ENCODE peak calls at places on chromosomes 7 and 10, in seven cellular contexts. One of them, this sample, is unnamed. For H3K27me3, the result is how much of the 10 kb centered on the place peaks cover.

GRCh38 chr10:17227367-17228080 is 517 bp upstream of the VIM start:
- DNase-seq in neural progenitor cell: no peak
- DNase-seq in lung: no peak
- DNase-seq in ovary: no peak
- DNase-seq in H1: no peak
- DNase-seq in psoas muscle: no peak
- DNase-seq in kidney epithelial cell: no peak
- DNase-seq in this sample: no peak

GRCh38 chr10:100282907-100283306 is 3.6 kb downstream of the BLOC1S2 start:
- DNase-seq in neural progenitor cell: no peak
- DNase-seq in lung: no peak
- DNase-seq in ovary: no peak
- DNase-seq in H1: no peak
- DNase-seq in psoas muscle: no peak
- DNase-seq in kidney epithelial cell: no peak
- DNase-seq in this sample: no peak

GRCh38 chr7:1846331-1847065 is 176.4 kb downstream of the ELFN1 start:
- DNase-seq in neural progenitor cell: no peak
- DNase-seq in lung: no peak
- DNase-seq in ovary: no peak
- DNase-seq in H1: no peak
- DNase-seq in psoas muscle: peak
- DNase-seq in kidney epithelial cell: no peak
- DNase-seq in this sample: no peak

GRCh38 chr7:158664406-158664805 is 40.2 kb downstream of the NCAPG2 start:
- DNase-seq in neural progenitor cell: no peak
- DNase-seq in lung: no peak
- DNase-seq in ovary: no peak
- DNase-seq in H1: no peak
- DNase-seq in psoas muscle: no peak
- DNase-seq in kidney epithelial cell: no peak
- DNase-seq in this sample: no peak

GRCh38 chr10:50615654-50616053 is 8.1 kb downstream of the SGMS1 start:
- DNase-seq in neural progenitor cell: no peak
- DNase-seq in lung: no peak
- DNase-seq in ovary: no peak
- DNase-seq in H1: no peak
- DNase-seq in psoas muscle: no peak
- DNase-seq in kidney epithelial cell: no peak
- DNase-seq in this sample: no peak

GRCh38 chr10:120805014-120805805 is 46.0 kb upstream of the WDR11 start:
- DNase-seq in neural progenitor cell: no peak
- DNase-seq in lung: no peak
- DNase-seq in ovary: no peak
- DNase-seq in H1: no peak
- DNase-seq in psoas muscle: no peak
- DNase-seq in kidney epithelial cell: no peak
- DNase-seq in this sample: no peak

GRCh38 chr7:73879977-73880681 is 19.2 kb downstream of the TMEM270 start:
- DNase-seq in neural progenitor cell: no peak
- DNase-seq in lung: peak
- DNase-seq in ovary: no peak
- DNase-seq in H1: no peak
- DNase-seq in psoas muscle: peak
- DNase-seq in kidney epithelial cell: no peak
- DNase-seq in this sample: peak

GRCh38 chr10:97543025-97543546 is 29.5 kb upstream of the ANKRD2 start:
- DNase-seq in neural progenitor cell: no peak
- DNase-seq in lung: peak
- DNase-seq in ovary: peak
- DNase-seq in H1: no peak
- DNase-seq in psoas muscle: peak
- DNase-seq in kidney epithelial cell: peak
- DNase-seq in this sample: no peak

GRCh38 chr7:143375298-143376034 is 5.7 kb upstream of the ZYX start:
- DNase-seq in neural progenitor cell: no peak
- DNase-seq in lung: no peak
- DNase-seq in ovary: no peak
- DNase-seq in H1: no peak
- DNase-seq in psoas muscle: no peak
- DNase-seq in kidney epithelial cell: no peak
- DNase-seq in this sample: no peak

GRCh38 chr7:143373255-143373794 is 7.8 kb upstream of the ZYX start:
- DNase-seq in neural progenitor cell: no peak
- DNase-seq in lung: no peak
- DNase-seq in ovary: no peak
- DNase-seq in H1: no peak
- DNase-seq in psoas muscle: no peak
- DNase-seq in kidney epithelial cell: no peak
- DNase-seq in this sample: peak

GRCh38 chr7:143374556-143374955 is 6.6 kb upstream of the ZYX start:
- DNase-seq in neural progenitor cell: no peak
- DNase-seq in lung: no peak
- DNase-seq in ovary: no peak
- DNase-seq in H1: no peak
- DNase-seq in psoas muscle: no peak
- DNase-seq in kidney epithelial cell: no peak
- DNase-seq in this sample: no peak

GRCh38 chr7:143369678-143370651 is 7.5 kb upstream of the FAM131B start:
- DNase-seq in neural progenitor cell: peak
- DNase-seq in lung: no peak
- DNase-seq in ovary: no peak
- DNase-seq in H1: peak
- DNase-seq in psoas muscle: no peak
- DNase-seq in kidney epithelial cell: no peak
- DNase-seq in this sample: peak

GRCh38 chr7:143372070-143372469 is 9.1 kb upstream of the ZYX start:
- DNase-seq in neural progenitor cell: no peak
- DNase-seq in lung: no peak
- DNase-seq in ovary: no peak
- DNase-seq in H1: no peak
- DNase-seq in psoas muscle: peak
- DNase-seq in kidney epithelial cell: no peak
- DNase-seq in this sample: peak
- TF ChIP-seq CTCF in neural progenitor cell: no peak
- TF ChIP-seq CTCF in lung: no peak
- TF ChIP-seq CTCF in ovary: no peak
- TF ChIP-seq CTCF in H1: no peak
- TF ChIP-seq CTCF in psoas muscle: no peak
- TF ChIP-seq CTCF in kidney epithelial cell: no peak
- TF ChIP-seq CTCF in this sample: no peak

DNA sequence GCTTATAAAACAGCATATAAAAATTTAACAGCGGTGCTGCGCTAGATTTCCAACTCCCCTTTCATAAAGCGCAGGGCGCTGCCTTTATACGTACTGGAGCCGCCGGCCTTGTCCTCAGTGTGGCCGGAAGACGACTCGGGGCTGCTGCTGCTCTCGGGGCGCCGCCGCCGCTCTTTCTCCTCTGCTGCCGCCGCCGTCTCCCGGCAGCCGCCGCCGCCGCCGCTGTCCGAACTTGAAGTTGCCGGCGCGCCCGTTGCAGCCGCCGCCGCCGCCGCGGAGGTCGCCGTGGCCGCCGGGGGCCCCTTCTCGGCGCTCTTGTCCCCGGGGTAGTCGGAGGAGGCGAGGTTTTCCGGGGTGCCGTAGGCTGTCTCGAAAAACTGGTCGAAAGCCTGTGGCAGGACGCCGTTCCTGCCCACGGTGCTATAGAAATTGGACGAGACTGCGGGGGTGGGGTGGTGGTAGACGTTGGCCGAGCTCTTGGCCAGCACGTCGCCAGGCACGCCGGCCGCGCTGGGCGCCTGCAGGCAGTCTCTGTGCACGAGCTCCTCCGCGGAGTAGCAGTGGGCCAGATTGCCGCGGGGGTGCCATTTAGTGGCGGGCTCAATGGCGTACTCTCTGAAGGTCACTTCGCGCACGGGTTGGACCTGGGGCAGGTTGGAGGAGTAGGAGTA is 555 bp downstream of the HOXA11 start:
- DNase-seq in neural progenitor cell: peak
- DNase-seq in lung: no peak
- DNase-seq in ovary: peak
- DNase-seq in H1: no peak
- DNase-seq in psoas muscle: peak
- DNase-seq in kidney epithelial cell: no peak
- DNase-seq in this sample: peak
- H3K4me3 ChIP-seq in neural progenitor cell: no peak
- H3K4me3 ChIP-seq in lung: no peak
- H3K4me3 ChIP-seq in ovary: peak
- H3K4me3 ChIP-seq in H1: no peak
- H3K4me3 ChIP-seq in psoas muscle: peak
- H3K4me3 ChIP-seq in kidney epithelial cell: peak
- H3K4me3 ChIP-seq in this sample: peak

GRCh38 chr10:117534321-117535044 is 8.1 kb upstream of the EMX2 start:
- DNase-seq in neural progenitor cell: peak
- DNase-seq in lung: no peak
- DNase-seq in ovary: no peak
- DNase-seq in H1: no peak
- DNase-seq in psoas muscle: no peak
- DNase-seq in kidney epithelial cell: no peak
- DNase-seq in this sample: peak
- H3K27me3 ChIP-seq in neural progenitor cell: half or more
- H3K27me3 ChIP-seq in lung: under half
- H3K27me3 ChIP-seq in ovary: under half
- H3K27me3 ChIP-seq in H1: half or more
- H3K27me3 ChIP-seq in psoas muscle: under half
- H3K27me3 ChIP-seq in kidney epithelial cell: under half
- H3K27me3 ChIP-seq in this sample: under half

DNA sequence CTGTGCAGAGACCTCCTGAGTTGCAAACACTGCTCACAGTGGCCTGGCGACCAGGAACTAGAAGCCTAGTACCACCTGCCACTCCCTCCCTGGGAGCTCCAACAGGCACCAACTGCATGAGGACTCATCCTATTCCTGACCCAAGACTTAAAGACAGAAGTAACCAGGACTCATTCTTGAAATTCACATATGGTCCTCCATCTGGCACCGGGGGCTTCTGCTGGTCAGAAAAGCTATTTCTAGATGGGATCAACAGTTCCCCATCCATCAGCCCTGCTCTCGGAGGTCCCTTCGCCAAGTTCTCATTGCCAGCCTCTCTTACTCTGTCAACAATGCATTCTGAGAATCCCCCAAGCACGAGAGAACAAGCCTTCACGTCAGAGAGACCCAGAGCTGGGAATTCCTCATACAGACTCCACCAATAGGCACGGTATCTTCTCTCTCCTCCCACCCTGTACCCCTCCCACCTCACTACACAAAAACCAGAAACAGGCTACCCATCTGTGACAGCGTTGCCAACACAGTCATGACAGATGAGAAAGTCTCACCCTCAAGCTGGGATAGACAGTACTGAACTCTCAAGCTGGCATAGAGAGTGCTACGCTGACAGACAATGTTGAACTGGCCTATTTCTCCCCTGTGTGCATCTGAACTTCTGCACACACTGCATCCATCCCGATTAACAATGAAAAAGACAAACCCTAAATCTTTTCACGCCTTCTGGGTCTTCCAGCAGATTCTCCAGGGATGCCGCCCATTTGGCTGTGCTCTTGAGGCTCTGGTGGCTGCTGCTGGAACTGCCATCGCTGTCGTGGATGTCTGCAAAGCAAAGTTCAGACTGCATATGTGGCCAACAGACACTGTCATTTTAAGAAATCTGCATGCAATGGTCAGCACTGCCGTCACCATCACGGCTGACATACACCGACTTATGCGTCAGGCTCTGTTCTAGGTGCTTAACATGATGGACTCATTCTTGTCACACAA is 15.6 kb downstream of the RGS10 start:
- DNase-seq in neural progenitor cell: no peak
- DNase-seq in lung: no peak
- DNase-seq in ovary: no peak
- DNase-seq in H1: no peak
- DNase-seq in psoas muscle: no peak
- DNase-seq in kidney epithelial cell: no peak
- DNase-seq in this sample: no peak
- TF ChIP-seq CTCF in neural progenitor cell: peak
- TF ChIP-seq CTCF in lung: no peak
- TF ChIP-seq CTCF in ovary: no peak
- TF ChIP-seq CTCF in H1: peak
- TF ChIP-seq CTCF in psoas muscle: no peak
- TF ChIP-seq CTCF in kidney epithelial cell: peak
- TF ChIP-seq CTCF in this sample: peak

DNA sequence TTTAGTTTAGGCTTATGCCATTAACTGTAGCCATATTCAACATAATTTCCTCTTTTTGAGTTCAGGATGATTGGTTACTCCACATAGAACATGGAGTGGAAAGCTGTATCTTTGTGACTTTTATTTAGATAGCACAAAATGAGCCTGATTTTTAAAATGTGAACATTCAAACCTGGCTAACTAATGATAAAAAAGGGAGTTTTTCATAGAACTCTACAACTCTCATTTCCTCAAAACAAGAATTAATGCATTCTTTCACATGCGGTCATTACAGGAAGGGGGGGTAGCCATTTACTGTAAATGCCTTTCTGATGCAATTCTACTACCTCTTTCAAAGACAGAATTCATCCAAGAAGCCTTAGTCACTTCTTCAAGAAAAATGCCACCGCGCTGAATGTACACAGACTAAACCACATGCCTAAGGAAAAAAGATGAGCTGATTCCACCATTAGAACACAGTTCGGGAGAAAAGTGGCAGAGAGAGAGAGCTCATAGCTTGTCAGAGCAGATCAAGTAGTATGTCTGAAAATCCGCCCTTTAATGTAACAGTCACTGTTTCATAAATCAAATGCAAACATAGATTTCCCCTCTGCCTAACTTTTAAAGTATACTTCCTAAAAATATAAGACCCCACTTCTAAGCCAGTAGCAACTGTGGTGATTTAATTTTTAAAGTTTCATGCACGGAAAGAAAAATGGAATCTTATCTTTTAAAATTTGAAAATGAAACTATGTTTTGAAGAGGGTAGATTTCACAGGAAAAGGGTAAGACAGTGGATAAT is 226.4 kb upstream of the KLF14 start:
- DNase-seq in neural progenitor cell: no peak
- DNase-seq in lung: peak
- DNase-seq in ovary: no peak
- DNase-seq in H1: no peak
- DNase-seq in psoas muscle: no peak
- DNase-seq in kidney epithelial cell: peak
- DNase-seq in this sample: peak
- H3K4me3 ChIP-seq in neural progenitor cell: no peak
- H3K4me3 ChIP-seq in lung: no peak
- H3K4me3 ChIP-seq in ovary: no peak
- H3K4me3 ChIP-seq in H1: no peak
- H3K4me3 ChIP-seq in psoas muscle: peak
- H3K4me3 ChIP-seq in kidney epithelial cell: peak
- H3K4me3 ChIP-seq in this sample: no peak

GRCh38 chr7:104328970-104329825 is 795 bp downstream of the LHFPL3 start:
- DNase-seq in neural progenitor cell: peak
- DNase-seq in lung: no peak
- DNase-seq in ovary: no peak
- DNase-seq in H1: no peak
- DNase-seq in psoas muscle: no peak
- DNase-seq in kidney epithelial cell: no peak
- DNase-seq in this sample: no peak

GRCh38 chr7:104327963-104328307 is 468 bp upstream of the LHFPL3 start:
- DNase-seq in neural progenitor cell: peak
- DNase-seq in lung: no peak
- DNase-seq in ovary: no peak
- DNase-seq in H1: no peak
- DNase-seq in psoas muscle: no peak
- DNase-seq in kidney epithelial cell: no peak
- DNase-seq in this sample: no peak

GRCh38 chr7:104328308-104328969 is at the start of gene LHFPL3:
- DNase-seq in neural progenitor cell: peak
- DNase-seq in lung: no peak
- DNase-seq in ovary: no peak
- DNase-seq in H1: no peak
- DNase-seq in psoas muscle: no peak
- DNase-seq in kidney epithelial cell: no peak
- DNase-seq in this sample: no peak

GRCh38 chr7:104327534-104327933 is 869 bp upstream of the LHFPL3 start:
- DNase-seq in neural progenitor cell: no peak
- DNase-seq in lung: no peak
- DNase-seq in ovary: no peak
- DNase-seq in H1: no peak
- DNase-seq in psoas muscle: no peak
- DNase-seq in kidney epithelial cell: no peak
- DNase-seq in this sample: no peak
- H3K27me3 ChIP-seq in neural progenitor cell: half or more
- H3K27me3 ChIP-seq in lung: under half
- H3K27me3 ChIP-seq in ovary: under half
- H3K27me3 ChIP-seq in H1: under half
- H3K27me3 ChIP-seq in psoas muscle: under half
- H3K27me3 ChIP-seq in kidney epithelial cell: under half
- H3K27me3 ChIP-seq in this sample: under half